ENCODE peak calls at places on chromosome 7, in four cellular contexts. D is RWPE1, Q is fibroblast of pulmonary artery, V is heart right ventricle. C is an unnamed sample.

GRCh38 chr7:151249034-151249731 is 689 bp upstream of the SMARCD3 start:
- DNase-seq in V (peak), Q (peak), D (no peak), C (peak)

GRCh38 chr7:143906895-143907294 is 4.9 kb upstream of the TCAF1 start:
- DNase-seq in D (no peak), V (no peak), Q (no peak), C (peak)

GRCh38 chr7:5424689-5425506 is 1.3 kb upstream of the TNRC18 start:
- DNase-seq in D (no peak), Q (no peak), V (peak), C (no peak)

GRCh38 chr7:50591480-50592438 is 26.6 kb upstream of the DDC start:
- DNase-seq in Q (no peak), D (no peak), V (no peak), C (no peak)

GRCh38 chr7:12719978-12720377 is 32.5 kb downstream of the ARL4A start:
- DNase-seq in Q (peak), V (no peak), D (no peak), C (no peak)

GRCh38 chr7:101550641-101551531 is 78.2 kb downstream of the MYL10 start:
- DNase-seq in D (no peak), V (no peak), Q (no peak), C (no peak)

GRCh38 chr7:69871886-69872592 is 273.8 kb downstream of the AUTS2 start:
- DNase-seq in V (peak), Q (no peak), D (no peak), C (peak)

GRCh38 chr7:16719699-16720098 is 33.9 kb upstream of the TSPAN13 start:
- DNase-seq in Q (peak), D (no peak), V (no peak), C (peak)

GRCh38 chr7:127979728-127980126 is 51.5 kb downstream of the LRRC4 start:
- DNase-seq in Q (no peak), V (no peak), D (no peak), C (no peak)

GRCh38 chr7:3639253-3639652 is 338.2 kb downstream of the SDK1 start:
- DNase-seq in Q (no peak), V (no peak), D (no peak), C (no peak)

GRCh38 chr7:139254728-139255127 is 23.7 kb downstream of the UBN2 start:
- DNase-seq in Q (no peak), V (no peak), D (no peak), C (no peak)

GRCh38 chr7:106114735-106115383 is 2.7 kb upstream of the SYPL1 start:
- DNase-seq in Q (no peak), V (no peak), D (no peak), C (no peak)

GRCh38 chr7:100914208-100914878 is 18.7 kb upstream of the ACHE start:
- DNase-seq in Q (no peak), D (no peak), V (no peak), C (no peak)

GRCh38 chr7:11701829-11702560 is 130.0 kb downstream of the THSD7A start:
- DNase-seq in V (no peak), Q (no peak), D (no peak), C (no peak)

GRCh38 chr7:132650498-132650897 is 74.2 kb upstream of the PLXNA4 start:
- DNase-seq in V (no peak), D (peak), Q (peak), C (peak)

GRCh38 chr7:114879554-114879953 is 42.3 kb upstream of the MDFIC start:
- DNase-seq in D (no peak), Q (peak), V (no peak), C (peak)

GRCh38 chr7:101085000-101085948 is at the start of gene TRIM56:
- DNase-seq in V (peak), Q (peak), D (peak), C (peak)

GRCh38 chr7:46239856-46240255 is 318.8 kb upstream of the IGFBP3 start:
- DNase-seq in D (no peak), Q (no peak), V (no peak), C (no peak)

GRCh38 chr7:94366827-94367226 is 27.9 kb upstream of the COL1A2 start:
- DNase-seq in D (no peak), V (no peak), Q (peak), C (peak)

GRCh38 chr7:5422324-5423271 is 1.0 kb downstream of the TNRC18 start:
- DNase-seq in D (no peak), V (no peak), Q (no peak), C (no peak)

GRCh38 chr7:30082686-30083085 is 52.1 kb upstream of the MTURN start:
- DNase-seq in V (no peak), Q (no peak), D (no peak), C (no peak)

GRCh38 chr7:11130012-11130411 is 156.3 kb downstream of the PHF14 start:
- DNase-seq in V (no peak), Q (peak), D (no peak), C (peak)

GRCh38 chr7:774161-775109 is 47.4 kb upstream of the PRKAR1B start:
- DNase-seq in D (peak), V (peak), Q (peak), C (no peak)